ENCODE peak calls at places on chromosome 9, in nine cellular contexts. W is stimulated activated naive CD8-positive, alpha-beta T cell treated with anti-CD3 and anti-CD28 coated beads, Interleukin-15, amount 100 ng/mL, for 72 hours; R is T-helper 17 cell; D is hypothalamus; J is memory B cell; N is fibroblast of gingiva; B is amygdala; H is T-helper 1 cell; C is GM12878. P is an unnamed sample.

GRCh38 chr9:91746904-91747303 is 203.1 kb downstream of the ROR2 start:
- DNase-seq in W (no peak), R (no peak), D (no peak), J (no peak), N (peak; percentile 18), B (no peak), H (no peak), C (no peak), P (no peak)

GRCh38 chr9:124255222-124255621 is 2.5 kb upstream of the NEK6 start:
- DNase-seq in W (no peak), R (no peak), D (no peak), J (no peak), N (no peak), B (no peak), H (no peak), C (no peak), P (no peak)

GRCh38 chr9:127358023-127358535 is 38.9 kb upstream of the SLC2A8 start:
- DNase-seq in W (no peak), R (no peak), D (no peak), J (no peak), N (no peak), B (no peak), H (no peak), C (no peak), P (no peak)

GRCh38 chr9:113537227-113537810 is 73.8 kb downstream of the RGS3 start:
- DNase-seq in W (no peak), R (no peak), D (no peak), J (no peak), N (no peak), B (peak; percentile 61), H (no peak), C (no peak), P (no peak)

GRCh38 chr9:127207734-127208410 is 56.7 kb upstream of the GARNL3 start:
- DNase-seq in W (no peak), R (no peak), D (no peak), J (no peak), N (no peak), B (no peak), H (no peak), C (no peak), P (no peak)

GRCh38 chr9:113131689-113132151 is 19.1 kb upstream of the SLC31A2 start:
- DNase-seq in W (no peak), R (no peak), D (no peak), J (no peak), N (no peak), B (no peak), H (no peak), C (no peak), P (no peak)

GRCh38 chr9:72292874-72293607 is 72.0 kb downstream of the ZFAND5 start:
- DNase-seq in W (no peak), R (no peak), D (no peak), J (no peak), N (peak; percentile 85), B (no peak), H (no peak), C (no peak), P (no peak)

GRCh38 chr9:121667214-121667613 is 15.8 kb downstream of the DAB2IP start:
- DNase-seq in W (no peak), R (no peak), D (no peak), J (no peak), N (no peak), B (no peak), H (no peak), C (no peak), P (no peak)

GRCh38 chr9:114898741-114899140 is 31.6 kb downstream of the TNFSF8 start:
- DNase-seq in W (peak; percentile 83), R (peak; percentile 67), D (no peak), J (peak; percentile 41), N (no peak), B (no peak), H (peak; percentile 66), C (no peak), P (peak; percentile 75)

GRCh38 chr9:23829580-23830458 is 3.8 kb upstream of the ELAVL2 start:
- DNase-seq in W (no peak), R (no peak), D (no peak), J (no peak), N (no peak), B (no peak), H (no peak), C (no peak), P (no peak)

GRCh38 chr9:34547960-34548603 is 25.3 kb upstream of the ENHO start:
- DNase-seq in W (peak; percentile 27), R (no peak), D (peak; percentile 28), J (no peak), N (peak; percentile 62), B (peak; percentile 75), H (no peak), C (no peak), P (no peak)

GRCh38 chr9:120532475-120532874 is 47.5 kb downstream of the CDK5RAP2 start:
- DNase-seq in W (no peak), R (no peak), D (no peak), J (no peak), N (peak; percentile 67), B (no peak), H (no peak), C (no peak), P (no peak)

GRCh38 chr9:27548055-27548741 is 18.6 kb upstream of the MOB3B start:
- DNase-seq in W (no peak), R (no peak), D (no peak), J (no peak), N (peak; percentile 56), B (no peak), H (no peak), C (no peak), P (no peak)

GRCh38 chr9:133102190-133103021 is 18.6 kb downstream of the RALGDS start:
- DNase-seq in W (no peak), R (peak; percentile 7), D (no peak), J (no peak), N (no peak), B (no peak), H (no peak), C (no peak), P (no peak)

GRCh38 chr9:125422853-125423252 is 161.2 kb downstream of the GAPVD1 start:
- DNase-seq in W (no peak), R (no peak), D (no peak), J (no peak), N (no peak), B (no peak), H (no peak), C (no peak), P (no peak)

GRCh38 chr9:114046876-114047275 is 31.2 kb downstream of the AMBP start:
- DNase-seq in W (no peak), R (no peak), D (no peak), J (no peak), N (no peak), B (no peak), H (no peak), C (no peak), P (no peak)

GRCh38 chr9:109272745-109273144 is 48.1 kb downstream of the EPB41L4B start:
- DNase-seq in W (no peak), R (no peak), D (no peak), J (no peak), N (no peak), B (no peak), H (no peak), C (no peak), P (no peak)

P was measured in effector memory CD4-positive, alpha-beta T cell.